ENCODE peak calls at places on chromosomes 12 and 14, in five cellular contexts. N is cardiac muscle cell; C is left ventricle myocardium inferior; Q is CD4-positive, alpha-beta memory T cell; G is body of pancreas. W is an unnamed sample.
A peak's percentile ranks its signal among the peaks of the same experiment; 100 is the strongest.

GRCh38 chr12:79378496-79378895 is 312.3 kb downstream of the PAWR start:
- DNase-seq in Q (no peak), C (no peak), G (no peak), N (no peak), W (no peak)

GRCh38 chr12:79374543-79374942 is 316.2 kb downstream of the PAWR start:
- DNase-seq in C (no peak), N (no peak), Q (no peak), G (no peak), W (no peak)

GRCh38 chr12:31362759-31363415 is 36.9 kb upstream of the SINHCAF start:
- DNase-seq in C (no peak), G (no peak), Q (peak; percentile 0), N (no peak), W (no peak)

GRCh38 chr12:39574785-39575497 is 44.7 kb downstream of the ABCD2 start:
- DNase-seq in G (no peak), C (no peak), N (peak; percentile 2), Q (no peak), W (no peak)

GRCh38 chr12:15796493-15797141 is 7.4 kb upstream of the EPS8 start:
- DNase-seq in Q (no peak), N (no peak), G (no peak), C (no peak), W (no peak)

GRCh38 chr14:43215524-43215923 is 1291.6 kb downstream of the FSCB start:
- DNase-seq in Q (no peak), C (no peak), G (no peak), N (no peak), W (no peak)

GRCh38 chr14:101010293-101010692 is 106.8 kb upstream of the RTL1 start:
- DNase-seq in Q (no peak), C (no peak), G (no peak), N (no peak), W (peak; percentile 37)

GRCh38 chr12:5201554-5202243 is 158.0 kb downstream of the KCNA5 start:
- DNase-seq in G (no peak), N (no peak), Q (no peak), C (peak; percentile 44), W (no peak)

GRCh38 chr14:94047581-94047980 is 21.4 kb downstream of the OTUB2 start:
- DNase-seq in C (no peak), N (no peak), Q (no peak), G (peak; percentile 0), W (no peak)
- H3K27ac ChIP-seq in C (no peak overlapping the region), N (peak overlapping the region; percentile 53), Q (no peak overlapping the region), G (no peak overlapping the region), W (no peak overlapping the region)

GRCh38 chr14:28676481-28676880 is 90.1 kb upstream of the FOXG1 start:
- DNase-seq in N (no peak), C (no peak), Q (no peak), G (no peak), W (no peak)
- H3K4me3 ChIP-seq in N (no peak overlapping the region), C (no peak overlapping the region), Q (no peak overlapping the region), G (no peak overlapping the region), W (no peak overlapping the region)

GRCh38 chr14:77620222-77620865 is 3.9 kb upstream of the SPTLC2 start:
- DNase-seq in C (no peak), G (no peak), N (no peak), Q (no peak), W (no peak)

GRCh38 chr14:77625360-77625759 is 8.9 kb upstream of the SPTLC2 start:
- DNase-seq in N (no peak), C (no peak), G (no peak), Q (no peak), W (no peak)

GRCh38 chr14:77623201-77623600 is 6.8 kb upstream of the SPTLC2 start:
- DNase-seq in C (no peak), N (no peak), G (no peak), Q (no peak), W (no peak)

GRCh38 chr14:77618381-77618780 is 1.9 kb upstream of the SPTLC2 start:
- DNase-seq in G (no peak), N (no peak), Q (no peak), C (no peak), W (no peak)

GRCh38 chr14:77622562-77622961 is 6.1 kb upstream of the SPTLC2 start:
- DNase-seq in C (no peak), N (no peak), Q (no peak), G (peak; percentile 33), W (peak; percentile 80)
- H3K4me1 ChIP-seq in C (no peaks in the 10 kb centered on the region), N (no peaks in the 10 kb centered on the region), Q (no peaks in the 10 kb centered on the region), G (no peaks in the 10 kb centered on the region), W (no peaks in the 10 kb centered on the region)

DNA sequence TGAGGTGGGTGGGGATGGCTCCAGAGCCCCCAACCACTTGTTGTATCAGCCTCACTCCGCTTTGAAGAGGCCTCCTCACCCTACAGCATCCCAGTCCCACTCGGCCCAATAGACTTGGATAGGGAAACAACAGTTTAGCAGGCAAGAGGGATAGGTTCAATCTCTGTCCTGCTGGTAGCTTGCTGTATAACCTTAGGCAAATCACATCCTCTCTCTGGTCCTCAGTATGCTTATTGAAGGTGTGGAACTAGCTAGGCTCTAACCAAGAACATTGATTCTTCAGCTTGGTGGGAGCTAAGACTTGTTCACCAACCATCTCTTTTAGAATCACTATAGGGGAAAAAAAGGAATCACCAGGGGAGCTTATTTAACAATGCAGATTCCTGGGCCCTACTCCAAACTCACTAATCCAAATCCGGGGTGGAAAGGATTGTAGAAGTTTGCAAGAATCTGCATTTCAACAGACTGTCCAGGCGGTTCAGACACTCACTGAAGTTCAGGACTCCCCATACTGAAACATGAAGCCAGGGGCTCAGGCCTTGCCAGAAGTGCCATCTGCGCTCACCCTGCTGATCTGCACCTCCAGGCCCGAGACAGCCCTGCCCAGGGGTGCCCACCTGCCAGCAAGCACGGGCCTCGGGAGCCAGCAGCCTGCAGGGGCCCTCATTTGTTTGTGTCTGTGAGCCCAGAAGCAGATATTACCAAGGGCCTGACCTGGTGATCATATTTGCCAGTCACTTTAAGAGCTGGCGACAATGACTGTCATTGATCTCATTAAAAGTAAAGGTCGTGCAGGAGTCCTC is 113.0 kb downstream of the ADCK1 start:
- DNase-seq in N (no peak), G (no peak), C (no peak), Q (no peak), W (no peak)
- H3K27ac ChIP-seq in N (no peak overlapping the region), G (no peak overlapping the region), C (no peak overlapping the region), Q (no peak overlapping the region), W (no peak overlapping the region)

GRCh38 chr14:59358774-59359173 is 106.4 kb downstream of the GPR135 start:
- DNase-seq in Q (no peak), N (no peak), G (no peak), C (no peak), W (no peak)

GRCh38 chr14:59356783-59357182 is 108.4 kb downstream of the GPR135 start:
- DNase-seq in Q (no peak), G (no peak), N (no peak), C (no peak), W (no peak)

GRCh38 chr14:59356298-59356697 is 108.9 kb downstream of the GPR135 start:
- DNase-seq in N (no peak), C (no peak), G (no peak), Q (no peak), W (no peak)

GRCh38 chr14:59359451-59360124 is 105.6 kb downstream of the GPR135 start:
- DNase-seq in G (no peak), C (no peak), N (peak; percentile 61), Q (no peak), W (no peak)

GRCh38 chr14:59358105-59358504 is 107.1 kb downstream of the GPR135 start:
- DNase-seq in G (no peak), Q (no peak), N (peak; percentile 93), C (peak; percentile 54), W (no peak)
- H3K4me3 ChIP-seq in G (no peak overlapping the region), Q (no peak overlapping the region), N (no peak overlapping the region), C (no peak overlapping the region), W (no peak overlapping the region)

DNA sequence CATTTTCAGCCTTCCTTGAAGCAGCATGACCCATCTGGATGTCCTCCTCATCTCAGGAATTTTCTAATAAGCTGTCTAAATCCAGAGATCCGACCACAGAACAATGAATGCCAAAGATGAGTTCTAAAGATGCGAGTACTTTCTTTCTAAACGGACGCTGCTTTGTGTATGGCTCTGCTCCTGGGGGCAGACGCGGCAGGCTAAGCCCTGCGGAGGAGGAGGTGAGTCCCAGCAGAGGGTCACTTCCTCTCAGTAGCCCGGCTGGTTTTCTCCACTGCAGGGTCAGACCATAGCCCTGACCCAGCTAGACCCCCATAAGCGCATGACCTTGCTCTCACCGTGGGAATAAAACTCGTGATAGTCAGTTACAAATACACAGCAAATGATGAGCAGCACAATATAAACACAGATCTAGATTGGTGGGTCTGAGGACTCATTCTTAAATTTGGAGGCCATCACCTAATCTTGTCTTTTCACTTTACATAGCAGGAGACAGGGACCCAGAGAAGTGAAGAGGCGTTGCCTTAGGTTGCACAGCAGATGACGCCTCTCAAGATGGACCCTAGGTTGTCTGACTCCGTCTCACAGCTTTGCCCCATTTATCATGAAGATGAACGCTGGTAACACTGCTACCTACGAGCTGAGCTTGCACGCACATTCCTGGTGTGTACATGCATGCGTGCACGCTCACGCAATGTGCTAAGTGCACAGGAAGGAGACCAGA is 16.6 kb downstream of the SSH1 start:
- DNase-seq in N (no peak), Q (no peak), G (no peak), C (no peak), W (no peak)
- H3K4me1 ChIP-seq in N (peaks cover 30% of the 10 kb centered on the region), Q (peaks cover 31% of the 10 kb centered on the region), G (peaks cover 29% of the 10 kb centered on the region), C (peaks cover 99% of the 10 kb centered on the region), W (peaks cover 69% of the 10 kb centered on the region)

GRCh38 chr12:111411187-111411764 is 5.6 kb downstream of the SH2B3 start:
- DNase-seq in G (no peak), N (no peak), Q (no peak), C (no peak), W (no peak)
- H3K27ac ChIP-seq in G (no peak overlapping the region), N (no peak overlapping the region), Q (peak overlapping the region; percentile 97), C (peak overlapping the region; percentile 97), W (peak overlapping the region; percentile 84)

DNA sequence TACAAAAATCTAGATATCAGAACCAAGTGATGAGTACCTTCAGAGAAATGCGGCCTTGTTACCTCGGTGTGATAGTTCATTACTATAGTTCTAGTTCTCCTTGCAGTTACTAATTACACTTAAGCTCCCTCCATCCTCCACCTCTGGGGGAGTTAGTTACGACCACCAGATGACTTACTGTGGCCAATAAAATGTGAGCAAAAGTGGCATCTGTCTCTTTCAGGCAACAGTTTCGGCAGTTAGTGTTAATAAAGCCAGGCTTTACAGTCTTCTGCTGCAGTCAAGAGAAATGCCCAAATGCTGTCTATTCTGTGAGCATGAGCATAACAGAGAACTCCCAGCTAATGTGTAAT is 6.0 kb downstream of the TXNDC16 start:
- DNase-seq in C (no peak), G (no peak), N (no peak), Q (no peak), W (no peak)
- H3K4me3 ChIP-seq in C (no peak overlapping the region), G (no peak overlapping the region), N (no peak overlapping the region), Q (no peak overlapping the region), W (no peak overlapping the region)

GRCh38 chr14:89540009-89540829 is 123.2 kb upstream of the FOXN3 start:
- DNase-seq in G (peak; percentile 16), C (no peak), N (peak; percentile 31), Q (no peak), W (no peak)
- H3K4me1 ChIP-seq in G (peaks cover 17% of the 10 kb centered on the region), C (peaks cover 25% of the 10 kb centered on the region), N (no peaks in the 10 kb centered on the region), Q (peaks cover 15% of the 10 kb centered on the region), W (no peaks in the 10 kb centered on the region)